ENCODE peak calls at places on chromosomes 6 and 20, in seven cellular contexts. K, G, T, V, M, L and I are unnamed samples. For H3K27me3, the result is how much of the 10 kb centered on the place peaks cover.

GRCh38 chr6:78947529-78947928 is 80.2 kb downstream of the IRAK1BP1 start:
- DNase-seq in K (peak), G (no peak), T (no peak), V (no peak), M (no peak), L (no peak), I (no peak)

GRCh38 chr6:26501482-26501986 is 1.4 kb downstream of the BTN1A1 start:
- DNase-seq in K (peak), G (no peak), T (peak), V (peak), M (no peak), L (peak), I (peak)

GRCh38 chr6:146850238-146850896 is 251.6 kb downstream of the ADGB start:
- DNase-seq in K (peak), G (no peak), T (no peak), V (no peak), M (peak), L (no peak), I (no peak)

GRCh38 chr20:2986466-2986865 is 57.0 kb upstream of the GNRH2 start:
- DNase-seq in K (no peak), G (no peak), T (no peak), V (no peak), M (peak), L (no peak), I (no peak)

GRCh38 chr6:37576336-37576737 is 76.6 kb upstream of the CCDC167 start:
- DNase-seq in K (peak), G (no peak), T (no peak), V (no peak), M (peak), L (no peak), I (no peak)

GRCh38 chr20:59802018-59802417 is 131.4 kb downstream of the SYCP2 start:
- DNase-seq in K (no peak), G (no peak), T (no peak), V (no peak), M (no peak), L (no peak), I (no peak)

GRCh38 chr20:32797160-32797468 is 22.6 kb upstream of the MAPRE1 start:
- DNase-seq in K (no peak), G (no peak), T (no peak), V (no peak), M (no peak), L (no peak), I (no peak)

GRCh38 chr6:41042656-41043055 is 389 bp downstream of the TSPO2 start:
- DNase-seq in K (no peak), G (no peak), T (no peak), V (no peak), M (no peak), L (no peak), I (no peak)

GRCh38 chr6:112183271-112183671 is 71.1 kb downstream of the LAMA4 start:
- DNase-seq in K (peak), G (no peak), T (no peak), V (no peak), M (no peak), L (no peak), I (no peak)

GRCh38 chr6:13268914-13269532 is 59.3 kb downstream of the TBC1D7 start:
- DNase-seq in K (peak), G (no peak), T (no peak), V (no peak), M (peak), L (no peak), I (no peak)

GRCh38 chr20:59770270-59770669 is 163.2 kb downstream of the SYCP2 start:
- DNase-seq in K (no peak), G (no peak), T (no peak), V (no peak), M (no peak), L (no peak), I (no peak)

GRCh38 chr6:113854531-113855499 is 2.3 kb upstream of the MARCKS start:
- DNase-seq in K (peak), G (peak), T (peak), V (peak), M (no peak), L (peak), I (peak)

GRCh38 chr6:41427642-41428401 is 92.4 kb downstream of the NCR2 start:
- DNase-seq in K (no peak), G (peak), T (peak), V (peak), M (peak), L (peak), I (peak)

DNA sequence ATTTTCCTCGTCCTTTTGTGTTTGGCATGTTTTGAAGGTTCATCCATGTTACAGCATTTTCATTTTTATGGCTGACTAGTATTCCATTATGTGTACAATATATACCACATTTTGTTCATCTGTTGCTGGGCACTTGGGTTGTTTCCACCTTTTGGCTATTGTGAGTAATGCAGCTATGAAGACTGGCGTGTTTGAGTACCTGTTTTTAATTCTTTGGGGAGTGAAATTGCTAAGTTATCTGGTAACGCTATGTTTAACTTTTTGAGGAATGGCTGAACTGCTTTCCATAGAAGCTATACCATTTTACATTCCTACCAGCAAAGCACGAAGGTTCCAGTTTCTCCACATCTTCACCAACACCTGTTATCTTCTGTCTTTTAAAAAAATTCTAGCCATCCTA is 37.0 kb upstream of the MYL9 start:
- DNase-seq in K (no peak), G (no peak), T (no peak), V (no peak), M (no peak), L (no peak), I (no peak)
- TF ChIP-seq CTCF in K (no peak), G (no peak), T (no peak), V (no peak), M (no peak), L (no peak), I (no peak)

GRCh38 chr20:20849126-20849525 is 136.7 kb upstream of the RALGAPA2 start:
- DNase-seq in K (no peak), G (no peak), T (no peak), V (no peak), M (no peak), L (no peak), I (no peak)

GRCh38 chr20:20839771-20840170 is 127.3 kb upstream of the RALGAPA2 start:
- DNase-seq in K (no peak), G (no peak), T (no peak), V (no peak), M (no peak), L (no peak), I (no peak)

DNA sequence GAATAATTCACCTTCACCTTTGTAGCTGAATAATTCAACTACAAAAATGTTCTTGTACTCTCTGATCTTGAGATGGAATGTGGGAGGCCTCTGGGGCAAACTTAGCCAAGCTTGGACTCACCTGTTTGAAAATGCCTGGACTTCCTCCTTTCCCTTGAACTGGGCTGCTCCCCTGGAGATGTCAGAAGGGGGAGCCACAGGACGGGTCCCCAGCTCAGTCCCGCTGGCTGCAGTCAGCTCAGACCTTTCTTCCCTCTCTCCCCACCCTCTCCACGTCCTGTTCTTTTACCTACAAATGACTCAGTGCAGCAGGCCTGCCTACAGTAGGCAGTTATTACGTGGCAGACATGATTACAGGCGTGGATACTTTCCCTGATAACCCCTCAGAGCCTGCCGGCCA is 131.5 kb upstream of the RALGAPA2 start:
- DNase-seq in K (no peak), G (no peak), T (no peak), V (no peak), M (peak), L (no peak), I (no peak)
- H3K4me3 ChIP-seq in K (no peak), G (no peak), T (no peak), V (no peak), M (no peak), L (no peak), I (no peak)

GRCh38 chr6:1618305-1619105 is 8.8 kb downstream of the FOXC1 start:
- DNase-seq in K (no peak), G (no peak), T (no peak), V (no peak), M (no peak), L (no peak), I (no peak)
- H3K27me3 ChIP-seq in K (half or more), G (under half), T (under half), V (half or more), M (under half), L (under half), I (under half)

DNA sequence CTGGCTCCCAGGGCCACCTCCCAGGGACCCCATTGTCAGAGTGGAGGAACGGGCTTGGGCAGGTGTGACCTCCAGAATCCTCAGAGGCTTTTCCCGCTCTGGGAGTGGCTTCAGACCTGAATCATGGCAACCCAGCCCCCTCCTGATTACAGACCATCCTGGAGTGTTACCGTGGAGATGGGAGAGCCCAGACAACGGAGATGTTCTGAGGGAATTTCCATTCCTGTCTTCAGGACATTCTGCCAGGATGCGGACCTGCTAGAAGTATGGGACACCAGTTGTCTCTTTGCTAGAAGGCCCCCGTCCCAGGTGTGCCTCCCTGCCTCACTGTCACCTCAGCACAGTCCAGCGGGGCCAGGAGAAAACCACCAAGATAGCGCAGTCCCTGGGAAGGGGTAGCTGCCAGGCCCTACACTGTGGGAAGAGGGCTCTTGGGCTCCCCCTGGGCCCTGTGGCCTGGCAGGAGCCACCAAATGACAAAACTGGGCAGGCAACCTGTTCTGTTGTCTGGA is 109.9 kb downstream of the PSMB1 start:
- DNase-seq in K (no peak), G (no peak), T (no peak), V (no peak), M (no peak), L (no peak), I (no peak)
- TF ChIP-seq CTCF in K (no peak), G (no peak), T (no peak), V (no peak), M (peak), L (no peak), I (peak)